ENCODE peak calls at places on chromosomes 3 and 15, in four cellular contexts. Z is activated T-cell treated with anti-CD3 and anti-CD28 coated beads, Interleukin-2, amount 50 U/mL, for 72 hours; O is suprapubic skin; X is heart left ventricle. W is an unnamed sample.

GRCh38 chr15:85753261-85753660 is 41.5 kb downstream of the KLHL25 start:
- DNase-seq in Z (no peak), O (no peak), X (no peak), W (no peak)

GRCh38 chr3:30286007-30286669 is 320.3 kb upstream of the TGFBR2 start:
- DNase-seq in Z (peak), O (peak), X (peak), W (peak)

GRCh38 chr15:65916664-65917406 is 47.5 kb downstream of the RAB11A start:
- DNase-seq in Z (peak), O (no peak), X (no peak), W (peak)

GRCh38 chr15:75653347-75653913 is 5.7 kb downstream of the SNX33 start:
- DNase-seq in Z (no peak), O (no peak), X (no peak), W (no peak)

GRCh38 chr3:172708905-172709775 is 1.7 kb downstream of the NCEH1 start:
- DNase-seq in Z (no peak), O (no peak), X (no peak), W (no peak)

GRCh38 chr3:53812434-53812833 is 33.8 kb downstream of the CHDH start:
- DNase-seq in Z (no peak), O (no peak), X (no peak), W (no peak)

GRCh38 chr3:16350953-16351318 is 85.9 kb downstream of the OXNAD1 start:
- DNase-seq in Z (no peak), O (no peak), X (no peak), W (no peak)

GRCh38 chr3:50112462-50112861 is 23.7 kb downstream of the RBM5 start:
- DNase-seq in Z (no peak), O (peak), X (no peak), W (no peak)

GRCh38 chr3:134487406-134487805 is 1.5 kb downstream of the CEP63 start:
- DNase-seq in Z (no peak), O (no peak), X (no peak), W (no peak)

GRCh38 chr15:78536134-78536533 is 4.1 kb upstream of the PSMA4 start:
- DNase-seq in Z (no peak), O (no peak), X (no peak), W (no peak)

GRCh38 chr3:181189556-181189955 is 200.0 kb upstream of the DNAJC19 start:
- DNase-seq in Z (no peak), O (no peak), X (no peak), W (no peak)

GRCh38 chr3:105367406-105368213 is 901 bp downstream of the ALCAM start:
- DNase-seq in Z (peak), O (peak), X (peak), W (peak)

GRCh38 chr3:126030455-126030854 is 53.5 kb downstream of the SLC41A3 start:
- DNase-seq in Z (no peak), O (no peak), X (no peak), W (no peak)

GRCh38 chr15:39587910-39588530 is 7.1 kb downstream of the THBS1 start:
- DNase-seq in Z (no peak), O (no peak), X (no peak), W (no peak)

GRCh38 chr15:32671339-32672325 is 30.1 kb downstream of the SCG5 start:
- DNase-seq in Z (no peak), O (no peak), X (no peak), W (no peak)

GRCh38 chr3:50450135-50450911 is 53.1 kb downstream of the CACNA2D2 start:
- DNase-seq in Z (peak), O (peak), X (peak), W (peak)

GRCh38 chr15:70778258-70779076 is 15.1 kb upstream of the UACA start:
- DNase-seq in Z (no peak), O (no peak), X (no peak), W (no peak)

GRCh38 chr15:78193731-78194567 is 40.4 kb downstream of the ACSBG1 start:
- DNase-seq in Z (no peak), O (no peak), X (no peak), W (no peak)

GRCh38 chr3:51975857-51976549 is 1.1 kb downstream of the ABHD14A start:
- DNase-seq in Z (peak), O (peak), X (peak), W (peak)

GRCh38 chr3:55724407-55724784 is 237.3 kb upstream of the WNT5A start:
- DNase-seq in Z (no peak), O (no peak), X (no peak), W (no peak)

GRCh38 chr3:10299175-10299574 is 6.4 kb upstream of the GHRL start:
- DNase-seq in Z (no peak), O (no peak), X (no peak), W (no peak)

GRCh38 chr15:60649845-60650548 is 171.1 kb upstream of the ICE2 start:
- DNase-seq in Z (peak), O (no peak), X (no peak), W (no peak)

GRCh38 chr3:126982125-126982521 is 792 bp upstream of the PLXNA1 start:
- DNase-seq in Z (peak), O (no peak), X (no peak), W (no peak)

GRCh38 chr15:57705746-57706404 is 639 bp upstream of the POLR2M start:
- DNase-seq in Z (peak), O (no peak), X (no peak), W (no peak)

W was measured in lower lobe of right lung.